ENCODE peak calls at places on chromosome 1, in four cellular contexts. C, I, X and D are unnamed samples.
A peak's percentile ranks its signal among the peaks of the same experiment; 100 is the strongest.

GRCh38 chr1:53572061-53572801 is 113.0 kb downstream of the DMRTB1 start:
- DNase-seq in X (no peak), I (peak; percentile 52), C (no peak), D (no peak)

GRCh38 chr1:43743206-43743605 is 35.9 kb downstream of the ST3GAL3 start:
- DNase-seq in X (no peak), C (no peak), I (no peak), D (no peak)

GRCh38 chr1:46158312-46159281 is 16.3 kb upstream of the TSPAN1 start:
- DNase-seq in I (no peak), X (no peak), C (no peak), D (no peak)

GRCh38 chr1:167881069-167881468 is 32.9 kb downstream of the ADCY10 start:
- DNase-seq in C (no peak), I (no peak), X (no peak), D (no peak)

GRCh38 chr1:32195972-32196823 is 4.2 kb upstream of the CCDC28B start:
- DNase-seq in X (no peak), C (no peak), I (peak; percentile 67), D (no peak)

GRCh38 chr1:56715161-56715560 is 70.0 kb downstream of the PRKAA2 start:
- DNase-seq in X (no peak), I (no peak), C (no peak), D (no peak)

GRCh38 chr1:44791364-44791801 is 3.4 kb upstream of the BEST4 start:
- DNase-seq in C (no peak), I (peak; percentile 21), X (no peak), D (no peak)

GRCh38 chr1:231701306-231701705 is 74.7 kb downstream of the DISC1 start:
- DNase-seq in I (no peak), C (no peak), X (no peak), D (no peak)

GRCh38 chr1:41483960-41484844 is at the start of gene EDN2:
- DNase-seq in X (no peak), I (peak; percentile 67), C (no peak), D (peak; percentile 92)

GRCh38 chr1:219544163-219544846 is 68.6 kb downstream of the ZC3H11B start:
- DNase-seq in X (no peak), C (no peak), I (no peak), D (no peak)

DNA sequence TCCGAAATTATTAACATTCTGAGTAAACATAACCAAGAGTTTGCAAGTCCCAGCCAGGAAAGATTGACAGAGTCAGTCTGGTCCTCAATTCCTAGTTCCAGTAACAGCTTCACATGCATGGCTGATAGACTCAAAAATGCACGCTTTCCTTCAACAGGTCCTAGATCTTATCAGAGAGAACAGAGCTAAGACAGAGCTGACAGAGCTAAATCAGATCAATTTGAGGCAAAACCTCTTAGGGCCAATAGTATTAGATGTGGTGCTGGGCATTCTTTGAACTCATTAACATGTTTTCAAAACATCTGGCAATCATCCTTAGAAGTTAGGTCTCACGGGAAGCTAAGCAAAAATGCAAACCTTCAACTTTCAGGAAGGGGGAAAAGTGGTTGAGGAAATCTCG is 114.0 kb downstream of the GREM2 start:
- DNase-seq in I (no peak), X (no peak), C (no peak), D (no peak)
- H3K4me3 ChIP-seq in I (no peak overlapping the region), X (no peak overlapping the region), C (no peak overlapping the region), D (no peak overlapping the region)

DNA sequence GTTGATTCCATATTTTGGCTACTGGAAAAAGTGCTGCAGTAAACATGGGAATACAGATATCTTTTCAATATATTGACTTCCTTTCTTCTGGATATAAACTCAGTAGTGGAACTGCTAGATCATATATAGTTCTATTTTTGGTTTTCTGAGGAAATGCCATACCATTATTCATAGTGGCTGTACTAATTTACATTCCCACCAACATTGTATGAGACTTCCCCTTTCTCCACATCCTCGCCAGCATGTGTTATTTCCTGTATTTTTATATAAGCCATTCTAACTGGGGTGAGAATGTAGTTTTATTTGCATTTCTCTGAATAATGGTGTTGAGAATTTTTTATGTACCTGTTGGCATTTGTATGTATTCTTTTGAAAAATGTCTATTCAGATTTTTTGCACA is 385.2 kb downstream of the NUF2 start:
- DNase-seq in I (no peak), X (no peak), C (no peak), D (no peak)
- H3K36me3 ChIP-seq in I (no peaks in the 10 kb centered on the region), X (no peaks in the 10 kb centered on the region), C (no peaks in the 10 kb centered on the region), D (no peaks in the 10 kb centered on the region)

GRCh38 chr1:212585210-212585609 is 23.4 kb upstream of the ATF3 start:
- DNase-seq in X (no peak), C (no peak), I (no peak), D (no peak)
- H3K27me3 ChIP-seq in X (no peaks in the 10 kb centered on the region), C (no peaks in the 10 kb centered on the region), I (peaks cover 19% of the 10 kb centered on the region), D (no peaks in the 10 kb centered on the region)

GRCh38 chr1:216425577-216425976 is 2.3 kb upstream of the USH2A start:
- DNase-seq in I (no peak), X (no peak), C (no peak), D (no peak)

GRCh38 chr1:216420746-216421145 is 2.5 kb downstream of the USH2A start:
- DNase-seq in I (no peak), C (no peak), X (no peak), D (no peak)

GRCh38 chr1:216420263-216420662 is 3.0 kb downstream of the USH2A start:
- DNase-seq in I (no peak), X (no peak), C (no peak), D (no peak)

DNA sequence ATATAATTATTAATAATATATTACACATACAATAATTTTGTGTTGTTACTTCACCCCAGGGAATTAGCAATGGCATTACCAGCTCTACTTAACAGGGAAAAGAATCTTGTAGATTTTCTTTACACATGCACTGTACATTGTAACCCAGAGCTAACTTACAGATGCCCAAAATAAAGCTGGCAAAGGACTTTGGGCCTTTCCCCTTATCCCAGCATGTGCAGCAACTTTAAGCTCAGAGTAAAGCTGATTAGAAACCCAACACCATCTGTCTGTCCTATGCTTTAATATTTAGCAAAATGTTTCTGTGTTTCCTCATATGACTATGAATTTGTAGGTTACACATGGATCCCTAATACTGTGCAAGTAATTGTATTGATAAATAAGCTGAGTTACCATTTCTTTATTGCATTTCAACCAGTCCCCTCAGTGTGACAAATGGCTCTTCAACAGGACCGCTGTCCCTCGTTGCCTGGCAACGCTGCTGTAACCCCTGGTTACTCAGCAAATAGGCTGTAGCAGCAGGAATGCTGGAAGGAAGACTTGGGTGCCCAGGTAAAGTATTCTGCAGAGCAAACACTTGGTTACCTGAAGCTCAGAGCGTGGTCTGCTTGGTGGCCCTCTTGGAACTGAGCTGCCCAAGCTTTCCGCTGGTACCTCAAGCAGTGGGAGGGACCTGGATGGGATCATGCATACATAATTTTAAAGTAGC is at the start of gene USH2A:
- DNase-seq in C (no peak), X (no peak), I (no peak), D (no peak)
- H3K4me3 ChIP-seq in C (no peak within 1 kb of the TSS), X (no peak within 1 kb of the TSS), I (no peak within 1 kb of the TSS), D (no peak within 1 kb of the TSS)